ENCODE peak calls at places on chromosomes 16 and 17, in nine cellular contexts. One of them, this sample, is unnamed.

GRCh38 chr17:7107012-7107754 is 7.4 kb downstream of the ASGR2 start:
- DNase-seq in brain microvascular endothelial cell: no peak
- DNase-seq in C1 segment of cervical spinal cord: no peak
- DNase-seq in progenitor cell of endocrine pancreas: no peak
- DNase-seq in heart right ventricle: no peak
- DNase-seq in GM13977: no peak
- DNase-seq in fibroblast of pulmonary artery: no peak
- DNase-seq in Daoy: no peak
- DNase-seq in adrenal gland: no peak
- DNase-seq in this sample: no peak

GRCh38 chr16:27436065-27436464 is 34.1 kb downstream of the IL21R start:
- DNase-seq in heart right ventricle: peak
- DNase-seq in GM13977: no peak
- DNase-seq in adrenal gland: no peak
- DNase-seq in C1 segment of cervical spinal cord: no peak
- DNase-seq in Daoy: no peak
- DNase-seq in fibroblast of pulmonary artery: no peak
- DNase-seq in brain microvascular endothelial cell: no peak
- DNase-seq in progenitor cell of endocrine pancreas: no peak
- DNase-seq in this sample: no peak

GRCh38 chr16:57630931-57631845 is 2.8 kb downstream of the ADGRG1 start:
- DNase-seq in GM13977: no peak
- DNase-seq in brain microvascular endothelial cell: no peak
- DNase-seq in fibroblast of pulmonary artery: no peak
- DNase-seq in C1 segment of cervical spinal cord: peak
- DNase-seq in heart right ventricle: no peak
- DNase-seq in Daoy: no peak
- DNase-seq in adrenal gland: no peak
- DNase-seq in progenitor cell of endocrine pancreas: no peak
- DNase-seq in this sample: no peak

GRCh38 chr17:67594115-67594878 is 123.4 kb upstream of the NOL11 start:
- DNase-seq in brain microvascular endothelial cell: no peak
- DNase-seq in fibroblast of pulmonary artery: no peak
- DNase-seq in GM13977: peak
- DNase-seq in adrenal gland: no peak
- DNase-seq in C1 segment of cervical spinal cord: no peak
- DNase-seq in heart right ventricle: no peak
- DNase-seq in Daoy: no peak
- DNase-seq in progenitor cell of endocrine pancreas: no peak
- DNase-seq in this sample: no peak

GRCh38 chr17:78925662-78926555 is 722 bp upstream of the TIMP2 start:
- DNase-seq in brain microvascular endothelial cell: peak
- DNase-seq in C1 segment of cervical spinal cord: peak
- DNase-seq in progenitor cell of endocrine pancreas: no peak
- DNase-seq in fibroblast of pulmonary artery: peak
- DNase-seq in heart right ventricle: peak
- DNase-seq in GM13977: no peak
- DNase-seq in Daoy: peak
- DNase-seq in adrenal gland: peak
- DNase-seq in this sample: peak

GRCh38 chr16:53901396-53901795 is 197.4 kb downstream of the FTO start:
- DNase-seq in brain microvascular endothelial cell: no peak
- DNase-seq in fibroblast of pulmonary artery: no peak
- DNase-seq in Daoy: no peak
- DNase-seq in C1 segment of cervical spinal cord: no peak
- DNase-seq in heart right ventricle: no peak
- DNase-seq in GM13977: no peak
- DNase-seq in adrenal gland: no peak
- DNase-seq in progenitor cell of endocrine pancreas: no peak
- DNase-seq in this sample: no peak

GRCh38 chr17:14741516-14741915 is 440.6 kb downstream of the HS3ST3B1 start:
- DNase-seq in GM13977: no peak
- DNase-seq in progenitor cell of endocrine pancreas: no peak
- DNase-seq in C1 segment of cervical spinal cord: no peak
- DNase-seq in brain microvascular endothelial cell: peak
- DNase-seq in Daoy: peak
- DNase-seq in adrenal gland: no peak
- DNase-seq in heart right ventricle: no peak
- DNase-seq in fibroblast of pulmonary artery: peak
- DNase-seq in this sample: no peak

GRCh38 chr17:35243459-35244204 is 760 bp downstream of the SLFN5 start:
- DNase-seq in C1 segment of cervical spinal cord: peak
- DNase-seq in progenitor cell of endocrine pancreas: peak
- DNase-seq in GM13977: peak
- DNase-seq in adrenal gland: peak
- DNase-seq in fibroblast of pulmonary artery: peak
- DNase-seq in Daoy: peak
- DNase-seq in heart right ventricle: peak
- DNase-seq in brain microvascular endothelial cell: peak
- DNase-seq in this sample: peak

GRCh38 chr17:51373489-51374194 is 113.3 kb downstream of the UTP18 start:
- DNase-seq in GM13977: no peak
- DNase-seq in progenitor cell of endocrine pancreas: no peak
- DNase-seq in heart right ventricle: no peak
- DNase-seq in fibroblast of pulmonary artery: no peak
- DNase-seq in Daoy: no peak
- DNase-seq in brain microvascular endothelial cell: no peak
- DNase-seq in C1 segment of cervical spinal cord: no peak
- DNase-seq in adrenal gland: no peak
- DNase-seq in this sample: no peak

GRCh38 chr16:84593825-84594724 is 23.8 kb downstream of the COTL1 start:
- DNase-seq in Daoy: no peak
- DNase-seq in adrenal gland: no peak
- DNase-seq in brain microvascular endothelial cell: no peak
- DNase-seq in progenitor cell of endocrine pancreas: no peak
- DNase-seq in fibroblast of pulmonary artery: peak
- DNase-seq in C1 segment of cervical spinal cord: peak
- DNase-seq in GM13977: peak
- DNase-seq in heart right ventricle: no peak
- DNase-seq in this sample: no peak

GRCh38 chr16:82067042-82067809 is 32.2 kb downstream of the HSD17B2 start:
- DNase-seq in GM13977: no peak
- DNase-seq in Daoy: no peak
- DNase-seq in heart right ventricle: no peak
- DNase-seq in C1 segment of cervical spinal cord: no peak
- DNase-seq in brain microvascular endothelial cell: no peak
- DNase-seq in adrenal gland: no peak
- DNase-seq in fibroblast of pulmonary artery: no peak
- DNase-seq in progenitor cell of endocrine pancreas: no peak
- DNase-seq in this sample: no peak

GRCh38 chr17:1810450-1811103 is 19.1 kb downstream of the SMYD4 start:
- DNase-seq in heart right ventricle: no peak
- DNase-seq in C1 segment of cervical spinal cord: no peak
- DNase-seq in brain microvascular endothelial cell: no peak
- DNase-seq in adrenal gland: no peak
- DNase-seq in fibroblast of pulmonary artery: no peak
- DNase-seq in Daoy: no peak
- DNase-seq in progenitor cell of endocrine pancreas: no peak
- DNase-seq in GM13977: no peak
- DNase-seq in this sample: no peak

GRCh38 chr16:89409161-89409711 is 81.1 kb downstream of the ANKRD11 start:
- DNase-seq in progenitor cell of endocrine pancreas: no peak
- DNase-seq in Daoy: peak
- DNase-seq in C1 segment of cervical spinal cord: no peak
- DNase-seq in GM13977: no peak
- DNase-seq in adrenal gland: no peak
- DNase-seq in heart right ventricle: no peak
- DNase-seq in brain microvascular endothelial cell: peak
- DNase-seq in fibroblast of pulmonary artery: peak
- DNase-seq in this sample: no peak

GRCh38 chr16:53034306-53034705 is 18.4 kb downstream of the CHD9NB start:
- DNase-seq in adrenal gland: no peak
- DNase-seq in heart right ventricle: no peak
- DNase-seq in progenitor cell of endocrine pancreas: no peak
- DNase-seq in Daoy: no peak
- DNase-seq in brain microvascular endothelial cell: peak
- DNase-seq in fibroblast of pulmonary artery: no peak
- DNase-seq in GM13977: no peak
- DNase-seq in C1 segment of cervical spinal cord: no peak
- DNase-seq in this sample: no peak

GRCh38 chr17:19780846-19781245 is 32.7 kb upstream of the ALDH3A1 start:
- DNase-seq in heart right ventricle: no peak
- DNase-seq in Daoy: no peak
- DNase-seq in GM13977: no peak
- DNase-seq in brain microvascular endothelial cell: no peak
- DNase-seq in fibroblast of pulmonary artery: no peak
- DNase-seq in C1 segment of cervical spinal cord: no peak
- DNase-seq in adrenal gland: no peak
- DNase-seq in progenitor cell of endocrine pancreas: no peak
- DNase-seq in this sample: no peak

GRCh38 chr17:50518265-50519023 is 10.2 kb downstream of the MYCBPAP start:
- DNase-seq in C1 segment of cervical spinal cord: no peak
- DNase-seq in brain microvascular endothelial cell: no peak
- DNase-seq in GM13977: no peak
- DNase-seq in heart right ventricle: no peak
- DNase-seq in Daoy: no peak
- DNase-seq in adrenal gland: peak
- DNase-seq in progenitor cell of endocrine pancreas: no peak
- DNase-seq in fibroblast of pulmonary artery: no peak
- DNase-seq in this sample: no peak

GRCh38 chr16:11583889-11584565 is 2.7 kb downstream of the LITAF start:
- DNase-seq in heart right ventricle: no peak
- DNase-seq in GM13977: peak
- DNase-seq in C1 segment of cervical spinal cord: no peak
- DNase-seq in fibroblast of pulmonary artery: no peak
- DNase-seq in Daoy: no peak
- DNase-seq in adrenal gland: no peak
- DNase-seq in brain microvascular endothelial cell: no peak
- DNase-seq in progenitor cell of endocrine pancreas: no peak
- DNase-seq in this sample: no peak

GRCh38 chr16:84959045-84959576 is 52.2 kb downstream of the ZDHHC7 start:
- DNase-seq in progenitor cell of endocrine pancreas: no peak
- DNase-seq in GM13977: no peak
- DNase-seq in C1 segment of cervical spinal cord: no peak
- DNase-seq in heart right ventricle: no peak
- DNase-seq in Daoy: no peak
- DNase-seq in fibroblast of pulmonary artery: no peak
- DNase-seq in adrenal gland: no peak
- DNase-seq in brain microvascular endothelial cell: no peak
- DNase-seq in this sample: no peak

GRCh38 chr16:4309833-4310266 is 6.0 kb upstream of the GLIS2 start:
- DNase-seq in Daoy: peak
- DNase-seq in fibroblast of pulmonary artery: peak
- DNase-seq in GM13977: no peak
- DNase-seq in progenitor cell of endocrine pancreas: peak
- DNase-seq in brain microvascular endothelial cell: peak
- DNase-seq in adrenal gland: peak
- DNase-seq in heart right ventricle: no peak
- DNase-seq in C1 segment of cervical spinal cord: no peak
- DNase-seq in this sample: no peak

GRCh38 chr17:28282596-28282995 is 36.4 kb upstream of the TMEM97 start:
- DNase-seq in GM13977: no peak
- DNase-seq in brain microvascular endothelial cell: peak
- DNase-seq in adrenal gland: peak
- DNase-seq in C1 segment of cervical spinal cord: no peak
- DNase-seq in fibroblast of pulmonary artery: peak
- DNase-seq in progenitor cell of endocrine pancreas: no peak
- DNase-seq in heart right ventricle: no peak
- DNase-seq in Daoy: peak
- DNase-seq in this sample: no peak

GRCh38 chr17:2594657-2595085 is 1.2 kb downstream of the PAFAH1B1 start:
- DNase-seq in C1 segment of cervical spinal cord: peak
- DNase-seq in brain microvascular endothelial cell: no peak
- DNase-seq in progenitor cell of endocrine pancreas: no peak
- DNase-seq in heart right ventricle: no peak
- DNase-seq in Daoy: no peak
- DNase-seq in adrenal gland: no peak
- DNase-seq in GM13977: no peak
- DNase-seq in fibroblast of pulmonary artery: no peak
- DNase-seq in this sample: no peak

GRCh38 chr17:2718150-2718938 is 6.8 kb upstream of the CLUH start:
- DNase-seq in brain microvascular endothelial cell: no peak
- DNase-seq in fibroblast of pulmonary artery: no peak
- DNase-seq in GM13977: no peak
- DNase-seq in Daoy: peak
- DNase-seq in progenitor cell of endocrine pancreas: no peak
- DNase-seq in adrenal gland: no peak
- DNase-seq in C1 segment of cervical spinal cord: no peak
- DNase-seq in heart right ventricle: no peak
- DNase-seq in this sample: no peak

GRCh38 chr17:608911-609882 is 105.4 kb downstream of the VPS53 start:
- DNase-seq in brain microvascular endothelial cell: no peak
- DNase-seq in heart right ventricle: no peak
- DNase-seq in Daoy: no peak
- DNase-seq in adrenal gland: no peak
- DNase-seq in C1 segment of cervical spinal cord: no peak
- DNase-seq in GM13977: no peak
- DNase-seq in progenitor cell of endocrine pancreas: no peak
- DNase-seq in fibroblast of pulmonary artery: no peak
- DNase-seq in this sample: no peak

GRCh38 chr17:13182450-13182849 is 164.6 kb upstream of the ELAC2 start:
- DNase-seq in progenitor cell of endocrine pancreas: no peak
- DNase-seq in Daoy: no peak
- DNase-seq in adrenal gland: no peak
- DNase-seq in fibroblast of pulmonary artery: no peak
- DNase-seq in C1 segment of cervical spinal cord: no peak
- DNase-seq in GM13977: no peak
- DNase-seq in heart right ventricle: no peak
- DNase-seq in brain microvascular endothelial cell: no peak
- DNase-seq in this sample: no peak

GRCh38 chr17:76689859-76690258 is 20.9 kb downstream of the MXRA7 start:
- DNase-seq in progenitor cell of endocrine pancreas: no peak
- DNase-seq in adrenal gland: no peak
- DNase-seq in C1 segment of cervical spinal cord: no peak
- DNase-seq in fibroblast of pulmonary artery: no peak
- DNase-seq in heart right ventricle: no peak
- DNase-seq in GM13977: no peak
- DNase-seq in brain microvascular endothelial cell: no peak
- DNase-seq in Daoy: no peak
- DNase-seq in this sample: no peak

GRCh38 chr17:50163846-50164696 is 1.7 kb upstream of the SGCA start:
- DNase-seq in GM13977: peak
- DNase-seq in brain microvascular endothelial cell: no peak
- DNase-seq in Daoy: no peak
- DNase-seq in C1 segment of cervical spinal cord: no peak
- DNase-seq in heart right ventricle: peak
- DNase-seq in progenitor cell of endocrine pancreas: no peak
- DNase-seq in adrenal gland: no peak
- DNase-seq in fibroblast of pulmonary artery: no peak
- DNase-seq in this sample: no peak

GRCh38 chr16:89031715-89032659 is 55.0 kb upstream of the CBFA2T3 start:
- DNase-seq in C1 segment of cervical spinal cord: peak
- DNase-seq in brain microvascular endothelial cell: no peak
- DNase-seq in progenitor cell of endocrine pancreas: no peak
- DNase-seq in adrenal gland: peak
- DNase-seq in GM13977: peak
- DNase-seq in heart right ventricle: peak
- DNase-seq in fibroblast of pulmonary artery: no peak
- DNase-seq in Daoy: no peak
- DNase-seq in this sample: peak

This sample was measured in gastrocnemius medialis.